ENCODE peak calls at places on chromosomes 13 and 19, in five cellular contexts. U is HepG2, P is K562, T is H1, E is GM12878. A is an unnamed sample. For H3K4me1, the result is how much of the 10 kb centered on the place peaks cover.

GRCh38 chr19:35986111-35986510 is 8.9 kb upstream of the SDHAF1 start:
- DNase-seq in T (no peak), E (no peak), P (no peak), U (no peak), A (no peak)

GRCh38 chr13:111589992-111590391 is 269.6 kb downstream of the TEX29 start:
- DNase-seq in P (no peak), T (no peak), U (no peak), E (no peak), A (no peak)

GRCh38 chr13:97004096-97004876 is 10.0 kb upstream of the OXGR1 start:
- DNase-seq in U (peak), P (no peak), E (no peak), T (no peak), A (no peak)

GRCh38 chr19:40411125-40411842 is 1.9 kb downstream of the PRX start:
- DNase-seq in U (no peak), E (no peak), T (no peak), P (peak), A (no peak)

GRCh38 chr13:65966991-65967451 is 1263.1 kb downstream of the PCDH9 start:
- DNase-seq in U (peak), E (no peak), T (peak), P (peak), A (peak)

GRCh38 chr13:40786568-40786996 is 2.8 kb upstream of the SLC25A15 start:
- DNase-seq in T (no peak), E (no peak), P (peak), U (peak), A (no peak)

GRCh38 chr19:42099336-42099925 is 23.5 kb downstream of the ZNF574 start:
- DNase-seq in E (no peak), U (no peak), P (no peak), T (no peak), A (no peak)

GRCh38 chr13:30906411-30906990 is 430 bp downstream of the MEDAG start:
- DNase-seq in U (no peak), T (no peak), E (no peak), P (no peak), A (peak)

GRCh38 chr19:2807379-2808128 is 12.1 kb upstream of the ZNF554 start:
- DNase-seq in E (no peak), P (no peak), T (no peak), U (no peak), A (no peak)

GRCh38 chr19:2809387-2810140 is 10.1 kb upstream of the ZNF554 start:
- DNase-seq in U (no peak), E (no peak), P (no peak), T (no peak), A (no peak)

GRCh38 chr19:2810141-2811091 is 9.3 kb upstream of the ZNF554 start:
- DNase-seq in U (no peak), T (no peak), E (no peak), P (no peak), A (no peak)

GRCh38 chr19:2806736-2807378 is 12.8 kb upstream of the ZNF554 start:
- DNase-seq in P (no peak), E (no peak), U (no peak), T (no peak), A (no peak)

DNA sequence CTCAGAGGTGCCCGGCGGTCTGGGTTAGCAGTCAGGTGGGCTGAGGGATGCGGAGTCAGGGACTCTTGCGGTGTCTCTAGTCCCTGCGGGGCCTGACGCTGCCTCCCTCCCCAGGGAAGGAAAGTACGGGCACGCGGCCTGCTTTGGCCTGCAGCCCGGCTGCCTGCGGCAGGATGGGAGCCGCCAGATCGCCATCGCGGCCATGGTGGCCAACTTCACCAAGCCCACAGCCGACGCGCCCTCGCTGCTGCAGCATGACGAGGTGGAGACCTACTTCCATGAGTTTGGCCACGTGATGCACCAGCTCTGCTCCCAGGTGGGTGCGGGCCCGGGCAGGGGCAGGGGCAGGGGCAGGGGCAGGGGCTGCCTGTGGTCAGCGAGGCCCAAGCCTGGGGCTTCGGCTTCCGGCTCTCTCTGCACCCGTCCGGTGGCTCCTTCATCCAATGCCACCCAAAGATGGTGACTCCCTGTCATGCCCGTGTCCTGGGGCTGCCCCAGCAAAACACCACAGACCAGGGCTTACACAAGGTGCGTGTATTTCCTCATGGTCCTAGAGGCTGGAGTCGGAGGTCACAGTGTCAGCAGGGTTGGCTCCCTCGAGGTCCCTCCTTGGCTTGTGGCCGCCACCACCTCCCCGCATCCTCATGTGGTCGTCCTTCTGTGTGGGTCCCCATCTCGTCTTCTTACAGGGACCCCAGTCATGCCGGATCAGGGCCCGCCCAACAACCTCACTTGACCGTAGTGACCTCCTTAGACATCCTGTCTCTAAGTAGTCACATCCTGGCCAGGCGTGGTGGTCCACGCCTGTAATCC is 11.3 kb upstream of the ZNF554 start:
- DNase-seq in P (no peak), U (no peak), T (no peak), E (no peak), A (no peak)
- TF ChIP-seq CREB1 in P (no peak), U (no peak), T (no peak), E (no peak), A (no peak)

GRCh38 chr19:38978315-38978689 is 2.8 kb upstream of the FBXO17 start:
- DNase-seq in E (no peak), P (no peak), T (no peak), U (no peak), A (no peak)

GRCh38 chr19:38977445-38978314 is 2.1 kb upstream of the FBXO17 start:
- DNase-seq in P (no peak), T (no peak), E (peak), U (no peak), A (no peak)

GRCh38 chr19:38975861-38976271 is 324 bp upstream of the FBXO17 start:
- DNase-seq in U (peak), T (no peak), E (no peak), P (no peak), A (peak)

GRCh38 chr19:38974599-38975213 is 836 bp downstream of the FBXO17 start:
- DNase-seq in U (no peak), T (no peak), E (no peak), P (no peak), A (no peak)

GRCh38 chr19:38975214-38975860 is at the start of gene FBXO17:
- DNase-seq in U (peak), P (peak), E (no peak), T (no peak), A (peak)
- TF ChIP-seq POLR2AphosphoS5 in U (peak), P (no peak), E (no peak), T (no peak), A (peak)

GRCh38 chr13:114115796-114116195 is 16.6 kb downstream of the RASA3 start:
- DNase-seq in P (no peak), E (no peak), U (no peak), T (no peak), A (no peak)

GRCh38 chr13:114116734-114117133 is 15.7 kb downstream of the RASA3 start:
- DNase-seq in E (no peak), T (no peak), U (no peak), P (no peak), A (no peak)

GRCh38 chr13:114119196-114119595 is 13.2 kb downstream of the RASA3 start:
- DNase-seq in E (no peak), T (no peak), P (no peak), U (peak), A (peak)

GRCh38 chr13:114118763-114119123 is 13.7 kb downstream of the RASA3 start:
- DNase-seq in E (no peak), U (no peak), T (no peak), P (no peak), A (no peak)

GRCh38 chr13:114118086-114118762 is 14.2 kb downstream of the RASA3 start:
- DNase-seq in U (peak), E (no peak), T (no peak), P (no peak), A (no peak)
- H3K4me1 ChIP-seq in U (under half), E (under half), T (under half), P (under half), A (under half)

GRCh38 chr13:75789451-75790197 is 153.5 kb downstream of the LMO7 start:
- DNase-seq in U (no peak), T (no peak), P (no peak), E (no peak), A (no peak)
- TF ChIP-seq CREB1 in U (no peak), T (no peak), P (no peak), E (no peak), A (no peak)

GRCh38 chr19:48933382-48933932 is at the start of gene DHDH:
- DNase-seq in E (peak), U (peak), P (peak), T (peak), A (peak)
- TF ChIP-seq POLR2AphosphoS5 in E (no peak), U (peak), P (no peak), T (peak), A (peak)

GRCh38 chr13:33262997-33263396 is 22.6 kb downstream of the STARD13 start:
- DNase-seq in T (no peak), U (no peak), P (no peak), E (no peak), A (no peak)
- H3K4me1 ChIP-seq in T (under half), U (half or more), P (under half), E (under half), A (under half)

GRCh38 chr19:38135150-38135998 is 88.6 kb downstream of the DPF1 start:
- DNase-seq in U (no peak), E (no peak), P (no peak), T (no peak), A (no peak)

GRCh38 chr19:38132781-38133180 is 91.2 kb downstream of the DPF1 start:
- DNase-seq in E (no peak), T (no peak), P (no peak), U (no peak), A (no peak)

GRCh38 chr19:38139122-38139521 is 84.9 kb downstream of the DPF1 start:
- DNase-seq in P (peak), U (no peak), E (no peak), T (no peak), A (no peak)

GRCh38 chr19:38130399-38130798 is 93.6 kb downstream of the DPF1 start:
- DNase-seq in E (no peak), P (no peak), T (no peak), U (no peak), A (no peak)

DNA sequence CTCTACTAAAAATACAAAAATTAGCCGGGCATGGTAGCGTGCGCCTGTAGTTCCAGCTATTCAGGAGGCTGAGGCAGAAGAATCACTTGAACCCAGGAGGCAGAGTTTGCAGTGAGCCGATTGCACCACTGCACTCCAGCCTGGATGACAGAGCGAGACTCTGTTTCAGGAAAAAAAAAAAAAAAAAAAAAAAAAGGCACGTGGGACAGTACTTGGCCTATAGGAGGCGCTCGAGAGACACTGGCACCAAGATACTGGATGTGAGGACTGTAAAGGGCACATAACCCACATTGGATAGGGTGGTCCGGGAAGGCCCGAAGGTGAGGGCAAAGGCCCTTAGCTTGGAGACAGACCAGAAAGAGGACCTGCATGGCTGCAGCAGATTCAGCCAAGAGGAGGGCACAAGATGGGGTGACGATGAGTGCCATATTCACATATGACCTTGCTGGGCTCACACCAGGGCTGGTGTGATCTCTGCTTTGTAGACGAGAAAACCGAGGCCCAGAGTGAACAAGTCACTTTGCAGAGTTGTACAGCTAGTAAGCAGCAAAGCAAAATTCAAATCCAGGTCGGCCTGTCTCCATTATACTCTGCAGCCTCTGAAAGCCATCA is 89.4 kb downstream of the DPF1 start:
- DNase-seq in U (peak), E (no peak), T (no peak), P (peak), A (peak)
- TF ChIP-seq CREB1 in U (no peak), E (no peak), T (no peak), P (no peak), A (no peak)

GRCh38 chr19:48918801-48919247 is 14.7 kb upstream of the DHDH start:
- DNase-seq in T (peak), U (no peak), E (no peak), P (peak), A (peak)
- TF ChIP-seq POLR2AphosphoS5 in T (no peak), U (no peak), E (no peak), P (no peak), A (no peak)

GRCh38 chr19:48629297-48629598 is 7.9 kb downstream of the DBP start:
- DNase-seq in P (no peak), E (no peak), U (no peak), T (no peak), A (no peak)
- H3K4me1 ChIP-seq in P (under half), E (under half), U (half or more), T (under half), A (under half)

GRCh38 chr13:113815151-113816058 is 48.5 kb downstream of the GAS6 start:
- DNase-seq in E (peak), P (no peak), U (no peak), T (no peak), A (no peak)

GRCh38 chr13:113813070-113813748 is 50.7 kb downstream of the GAS6 start:
- DNase-seq in P (no peak), E (no peak), T (no peak), U (no peak), A (no peak)

GRCh38 chr13:113812140-113813036 is 51.5 kb downstream of the GAS6 start:
- DNase-seq in T (no peak), E (no peak), U (no peak), P (no peak), A (no peak)

GRCh38 chr13:113814435-113814821 is 49.4 kb downstream of the GAS6 start:
- DNase-seq in P (no peak), E (no peak), T (no peak), U (no peak), A (no peak)

DNA sequence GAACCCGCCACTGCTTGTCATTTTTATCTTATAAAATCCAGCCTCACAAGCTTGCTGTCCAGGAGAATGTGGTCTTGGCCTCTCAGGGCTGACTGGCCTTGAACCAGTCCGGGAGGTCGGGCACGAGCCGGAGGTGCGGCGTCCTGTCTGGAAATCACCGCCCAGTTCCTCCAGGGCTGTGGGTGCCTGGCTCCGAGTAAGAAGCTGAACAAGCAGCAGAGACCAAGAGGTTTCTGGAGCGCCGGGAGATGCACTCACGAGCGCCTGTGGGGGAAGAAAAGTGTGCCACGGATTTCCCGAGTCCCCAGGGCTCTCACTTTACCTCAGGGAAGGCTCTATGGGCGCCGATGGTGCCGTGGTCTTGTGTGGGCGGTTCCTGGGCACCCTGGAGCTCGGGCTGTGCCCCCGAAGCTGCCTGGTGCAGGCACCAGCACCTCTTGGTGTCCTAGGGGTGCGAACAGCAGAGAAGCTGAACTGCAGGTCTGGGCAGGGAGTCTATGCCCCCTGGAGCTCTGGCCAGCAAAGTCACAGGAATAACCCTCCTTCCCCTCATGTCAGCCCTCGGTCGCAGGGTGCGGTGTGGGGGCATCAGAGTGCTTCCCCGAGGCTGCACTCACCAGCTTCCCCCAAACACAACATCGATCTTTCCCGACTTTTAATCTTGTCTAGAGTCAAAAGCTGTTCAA is 50.0 kb downstream of the GAS6 start:
- DNase-seq in E (no peak), U (no peak), T (no peak), P (no peak), A (no peak)
- TF ChIP-seq CREB1 in E (no peak), U (no peak), T (no peak), P (no peak), A (no peak)

A was measured in GM23338.